ENCODE peak calls at places on chromosomes 11 and 22, in five cellular contexts. Z, I, F, U and M are unnamed samples.

GRCh38 chr11:83002047-83002446 is 69.7 kb downstream of the RAB30 start:
- DNase-seq in Z (no peak), I (no peak), F (no peak), U (no peak), M (no peak)

GRCh38 chr22:24945430-24945829 is 1.1 kb downstream of the LHFPL7 start:
- DNase-seq in Z (no peak), I (no peak), F (no peak), U (no peak), M (no peak)

GRCh38 chr11:35598254-35599125 is 19.8 kb upstream of the FJX1 start:
- DNase-seq in Z (no peak), I (no peak), F (no peak), U (peak), M (no peak)

GRCh38 chr11:118055966-118056365 is 20.9 kb upstream of the TMPRSS4 start:
- DNase-seq in Z (no peak), I (no peak), F (no peak), U (no peak), M (no peak)

GRCh38 chr11:59285716-59286260 is 72.9 kb upstream of the OR5AN1 start:
- DNase-seq in Z (no peak), I (no peak), F (no peak), U (no peak), M (no peak)

GRCh38 chr11:65113361-65113756 is 1.7 kb downstream of the TM7SF2 start:
- DNase-seq in Z (no peak), I (peak), F (no peak), U (no peak), M (no peak)

GRCh38 chr11:108654994-108655631 is 9.8 kb upstream of the DDX10 start:
- DNase-seq in Z (peak), I (no peak), F (peak), U (no peak), M (no peak)

GRCh38 chr11:46504817-46505613 is 88.8 kb downstream of the AMBRA1 start:
- DNase-seq in Z (no peak), I (no peak), F (peak), U (no peak), M (no peak)

GRCh38 chr22:16959345-16959930 is 48.6 kb downstream of the GAB4 start:
- DNase-seq in Z (no peak), I (peak), F (no peak), U (no peak), M (no peak)

GRCh38 chr22:17982572-17983141 is 41.7 kb downstream of the MICAL3 start:
- DNase-seq in Z (no peak), I (no peak), F (no peak), U (no peak), M (no peak)

GRCh38 chr22:17981497-17981896 is 42.9 kb downstream of the MICAL3 start:
- DNase-seq in Z (no peak), I (no peak), F (no peak), U (no peak), M (no peak)

GRCh38 chr22:17978027-17978426 is 46.3 kb downstream of the MICAL3 start:
- DNase-seq in Z (no peak), I (no peak), F (no peak), U (no peak), M (no peak)

GRCh38 chr22:17980013-17980510 is 44.3 kb downstream of the MICAL3 start:
- DNase-seq in Z (no peak), I (no peak), F (no peak), U (no peak), M (no peak)

DNA sequence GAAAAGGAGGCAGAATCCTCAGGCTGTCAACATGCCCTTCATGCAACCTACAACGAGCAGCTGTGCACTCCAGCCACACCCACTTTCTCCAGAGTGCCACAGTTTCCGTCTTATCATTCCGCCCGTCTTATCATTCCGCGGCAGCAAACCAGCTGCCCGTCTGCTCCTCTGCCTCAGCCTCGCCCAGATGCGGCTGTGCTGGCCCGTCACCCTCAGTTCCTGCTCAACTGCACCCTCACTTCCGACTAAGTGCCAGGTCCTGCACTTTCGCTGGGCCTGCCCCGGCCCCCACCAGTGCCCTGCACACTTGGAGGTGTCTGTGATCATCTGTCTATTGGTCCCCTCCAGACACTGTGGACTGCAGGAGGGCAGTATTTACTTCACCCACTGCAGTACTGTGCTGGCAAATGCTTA is 43.7 kb downstream of the MICAL3 start:
- DNase-seq in Z (no peak), I (peak), F (no peak), U (no peak), M (no peak)
- TF ChIP-seq KDM1A in Z (no peak), I (peak), F (no peak), U (no peak), M (no peak)

DNA sequence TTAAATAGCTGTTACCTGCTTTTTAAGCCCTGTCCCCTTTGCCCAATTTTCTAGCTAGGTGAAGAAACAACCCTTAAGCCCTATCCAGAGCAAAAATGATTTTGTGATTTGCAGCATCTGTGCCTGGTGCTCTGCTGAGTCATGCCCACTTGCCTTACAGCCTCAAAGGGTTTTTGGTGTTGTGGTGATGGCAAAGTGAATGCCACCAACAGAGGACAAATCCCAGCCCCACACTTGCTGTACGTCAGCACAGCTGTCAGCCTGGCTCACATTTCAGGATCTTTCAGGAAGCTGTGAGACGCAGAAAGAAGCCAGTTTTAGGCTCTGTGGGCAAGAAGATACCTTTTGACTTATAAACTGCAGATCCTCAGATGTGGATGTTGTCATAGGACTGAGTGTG is 401.7 kb downstream of the TENM4 start:
- DNase-seq in Z (no peak), I (no peak), F (no peak), U (no peak), M (no peak)
- TF ChIP-seq MAX in Z (no peak), I (no peak), F (no peak), U (no peak), M (no peak)

GRCh38 chr22:46171940-46172339 is 21.6 kb downstream of the PPARA start:
- DNase-seq in Z (no peak), I (no peak), F (no peak), U (no peak), M (no peak)
- TF ChIP-seq KDM1A in Z (no peak), I (no peak), F (no peak), U (no peak), M (no peak)

DNA sequence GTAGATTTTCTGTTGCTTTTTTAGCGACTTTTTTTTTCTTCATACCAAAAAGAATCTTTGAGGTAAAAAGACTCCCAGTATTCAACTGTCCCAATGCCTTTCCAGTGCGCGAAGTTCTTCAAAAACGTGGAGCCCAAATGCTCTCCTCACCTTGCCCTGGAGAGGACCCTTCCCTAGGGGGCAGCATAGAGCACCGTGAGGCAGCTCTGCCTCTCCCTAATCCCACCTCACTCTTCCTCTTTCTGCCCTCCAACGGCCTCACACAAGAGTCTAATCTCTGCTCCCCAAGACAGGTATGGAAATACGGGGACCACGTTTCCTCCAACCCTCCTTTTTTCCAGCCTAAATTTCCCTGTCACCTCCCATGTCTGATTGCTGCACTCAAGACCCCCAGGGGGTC is 117.5 kb upstream of the ALX4 start:
- DNase-seq in Z (no peak), I (peak), F (no peak), U (no peak), M (peak)
- TF ChIP-seq MAX in Z (no peak), I (no peak), F (no peak), U (no peak), M (peak)

GRCh38 chr22:37314315-37315046 is 32.2 kb downstream of the CYTH4 start:
- DNase-seq in Z (no peak), I (no peak), F (no peak), U (no peak), M (no peak)
- TF ChIP-seq KDM1A in Z (no peak), I (no peak), F (no peak), U (no peak), M (no peak)